ENCODE peak calls at places on chromosomes 2 and 18, in five cellular contexts. D, W, Y, J and L are unnamed samples.

GRCh38 chr2:75276093-75277055 is 77.1 kb upstream of the TACR1 start:
- DNase-seq in D (no peak), Y (peak; percentile 84), J (no peak), W (peak; percentile 86), L (no peak)

GRCh38 chr2:233049194-233049761 is 10.9 kb upstream of the INPP5D start:
- DNase-seq in D (no peak), Y (peak; percentile 87), W (no peak), J (no peak), L (no peak)

GRCh38 chr2:177998006-177998405 is 74.6 kb downstream of the PDE11A start:
- DNase-seq in W (peak; percentile 83), Y (no peak), D (no peak), J (no peak), L (no peak)

GRCh38 chr2:132668986-132669853 is 785 bp downstream of the LYPD1 start:
- DNase-seq in D (no peak), J (no peak), Y (peak; percentile 46), W (peak; percentile 28), L (peak; percentile 72)

GRCh38 chr2:133421516-133422324 is 146.5 kb downstream of the NCKAP5 start:
- DNase-seq in J (no peak), D (no peak), Y (no peak), W (peak; percentile 40), L (peak; percentile 51)

GRCh38 chr2:174176898-174177297 is 71.4 kb downstream of the OLA1 start:
- DNase-seq in J (no peak), W (peak; percentile 63), Y (peak; percentile 48), D (no peak), L (no peak)

GRCh38 chr2:120257522-120257921 is 4.9 kb downstream of the RALB start:
- DNase-seq in D (no peak), J (peak; percentile 23), W (no peak), Y (peak; percentile 21), L (no peak)

GRCh38 chr2:3785890-3786273 is 82.5 kb downstream of the DCDC2C start:
- DNase-seq in Y (no peak), D (no peak), W (peak; percentile 26), J (no peak), L (no peak)

GRCh38 chr2:54454922-54455583 is 1.1 kb upstream of the SPTBN1 start:
- DNase-seq in D (no peak), W (no peak), Y (peak; percentile 31), J (peak; percentile 51), L (peak; percentile 31)

GRCh38 chr2:138948070-138948539 is 167.9 kb upstream of the NXPH2 start:
- DNase-seq in D (peak; percentile 97), J (no peak), Y (peak; percentile 99), W (peak; percentile 93), L (no peak)

GRCh38 chr2:110838657-110839357 is 106.4 kb downstream of the ACOXL start:
- DNase-seq in J (no peak), D (no peak), Y (no peak), W (no peak), L (no peak)

GRCh38 chr2:56130463-56131070 is 53.2 kb upstream of the CCDC85A start:
- DNase-seq in W (peak; percentile 76), Y (peak; percentile 68), D (peak; percentile 33), J (peak; percentile 28), L (peak; percentile 58)

GRCh38 chr2:43460611-43461396 is 135.0 kb downstream of the THADA start:
- DNase-seq in D (no peak), J (no peak), Y (no peak), W (peak; percentile 52), L (no peak)
- H3K9ac ChIP-seq in D (no peak overlapping the region), J (peak overlapping the region; percentile 29), Y (no peak overlapping the region), W (no peak overlapping the region), L (no peak overlapping the region)

DNA sequence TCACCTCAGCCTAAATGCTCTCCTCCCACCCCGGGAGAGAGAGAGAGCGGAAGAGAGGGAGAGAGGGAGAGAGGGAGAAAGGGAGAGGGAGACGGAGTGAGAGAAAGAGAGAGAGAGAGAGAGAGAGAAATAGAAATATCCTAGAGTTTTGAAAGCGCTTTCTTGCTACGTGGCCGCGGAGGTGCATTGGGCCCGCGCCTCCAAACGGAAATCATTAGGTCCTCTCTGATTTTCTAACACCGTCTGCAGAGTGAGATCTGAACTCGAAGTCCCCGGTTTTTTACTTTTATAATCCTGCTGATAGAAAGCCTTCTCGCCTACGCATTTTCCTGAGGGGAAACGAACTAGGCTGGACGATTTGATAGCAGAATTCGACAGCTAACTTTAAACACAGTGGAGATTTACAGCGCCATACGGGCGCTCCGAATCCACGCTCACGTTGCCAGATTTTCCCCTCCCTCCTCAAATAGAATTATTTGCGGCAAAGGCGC is 912 bp upstream of the EVX2 start:
- DNase-seq in D (no peak), Y (no peak), W (peak; percentile 50), J (no peak), L (no peak)
- TF ChIP-seq EZH2 in D (no peak), Y (no peak), W (peak; percentile 96), J (no peak), L (peak; percentile 57)

DNA sequence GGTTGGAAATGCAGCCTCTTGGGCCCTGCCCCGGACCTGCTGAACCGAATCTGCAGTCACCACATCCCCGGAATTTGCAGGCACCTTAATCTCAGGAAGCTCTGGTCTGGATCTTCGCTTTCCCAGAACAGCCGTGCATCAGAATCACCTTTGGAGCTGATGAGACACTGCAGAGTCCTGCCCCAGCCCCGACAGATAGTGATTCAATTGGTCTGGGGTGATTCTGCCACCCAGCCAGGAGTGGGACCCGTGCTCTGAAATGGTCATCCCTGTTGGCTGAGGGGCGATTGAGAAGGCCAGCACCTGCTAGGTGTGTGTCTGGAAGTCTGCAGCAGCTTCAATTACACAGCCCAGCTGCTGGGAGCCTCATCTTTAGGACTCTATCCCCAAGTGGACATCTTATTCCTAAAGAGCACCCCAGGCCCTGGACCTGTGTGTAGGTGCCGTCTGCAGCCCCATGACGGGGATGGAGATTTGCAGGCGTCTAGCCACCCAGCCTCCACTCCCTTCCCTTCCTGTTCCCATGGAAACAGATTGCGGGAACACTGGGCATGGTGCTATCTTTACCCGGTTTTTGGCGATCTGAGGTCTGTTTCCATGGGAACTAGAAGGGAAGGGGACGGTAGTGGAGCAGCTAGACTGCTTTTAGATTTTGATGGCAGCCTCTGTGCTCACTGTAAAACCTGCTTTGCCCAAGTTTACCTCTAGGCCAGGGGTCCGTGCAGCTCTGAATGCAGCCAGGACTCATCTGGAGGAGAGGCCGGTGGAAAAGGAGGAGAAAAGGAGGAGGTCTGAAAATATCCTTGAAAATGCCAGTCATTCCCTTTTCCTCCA is 156.1 kb downstream of the LDLRAD4 start:
- DNase-seq in Y (no peak), D (no peak), J (no peak), W (no peak), L (no peak)
- TF ChIP-seq EZH2phosphoT487 in Y (no peak), D (no peak), J (no peak), W (no peak), L (no peak)

DNA sequence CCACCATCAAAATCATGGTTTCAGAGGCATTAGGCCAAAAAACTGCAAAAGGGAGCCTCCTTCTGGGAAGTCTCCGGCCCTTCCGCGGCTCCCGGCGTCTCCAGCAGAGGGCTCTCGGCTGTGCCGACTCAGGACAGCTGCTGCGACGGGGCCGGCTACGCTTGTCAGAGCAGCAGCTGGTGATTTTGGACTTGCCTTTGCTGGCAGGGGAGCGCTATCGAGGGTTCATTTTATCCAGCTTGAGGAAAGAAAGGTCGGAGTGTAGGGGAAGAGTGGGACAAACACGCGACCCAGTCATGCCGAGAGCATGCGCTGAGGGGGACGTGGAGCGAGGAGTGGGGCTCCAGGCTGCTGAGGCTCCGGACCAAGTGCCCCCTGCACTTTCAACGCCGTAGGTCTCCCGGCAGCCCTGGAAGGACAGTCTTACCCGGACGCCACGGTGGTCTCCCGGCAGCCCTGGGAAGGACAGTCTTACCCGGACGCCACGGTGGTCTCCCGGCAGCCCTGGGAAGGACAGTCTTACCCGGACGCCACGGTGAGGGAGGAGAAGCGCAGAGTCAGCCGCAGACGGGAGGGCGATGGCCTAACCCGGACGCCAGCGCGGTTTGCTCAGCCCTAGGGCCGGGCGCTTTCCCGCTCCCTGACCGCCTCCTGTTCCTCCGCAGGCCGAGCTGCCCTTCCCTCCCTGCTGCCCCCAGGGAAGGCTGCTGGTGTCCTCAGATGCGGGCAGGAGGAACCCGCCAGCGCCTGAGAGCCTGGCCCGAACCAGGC is 21.7 kb downstream of the DDX18 start:
- DNase-seq in Y (peak; percentile 35), W (peak; percentile 96), D (no peak), J (no peak), L (peak; percentile 85)
- H3K9ac ChIP-seq in Y (no peak overlapping the region), W (peak overlapping the region; percentile 36), D (no peak overlapping the region), J (no peak overlapping the region), L (no peak overlapping the region)

GRCh38 chr18:9708882-9709877 is 1.1 kb downstream of the RAB31 start:
- DNase-seq in D (no peak), Y (no peak), W (peak; percentile 62), J (peak; percentile 27), L (peak; percentile 65)
- TF ChIP-seq EZH2 in D (no peak), Y (no peak), W (no peak), J (no peak), L (peak; percentile 98)

DNA sequence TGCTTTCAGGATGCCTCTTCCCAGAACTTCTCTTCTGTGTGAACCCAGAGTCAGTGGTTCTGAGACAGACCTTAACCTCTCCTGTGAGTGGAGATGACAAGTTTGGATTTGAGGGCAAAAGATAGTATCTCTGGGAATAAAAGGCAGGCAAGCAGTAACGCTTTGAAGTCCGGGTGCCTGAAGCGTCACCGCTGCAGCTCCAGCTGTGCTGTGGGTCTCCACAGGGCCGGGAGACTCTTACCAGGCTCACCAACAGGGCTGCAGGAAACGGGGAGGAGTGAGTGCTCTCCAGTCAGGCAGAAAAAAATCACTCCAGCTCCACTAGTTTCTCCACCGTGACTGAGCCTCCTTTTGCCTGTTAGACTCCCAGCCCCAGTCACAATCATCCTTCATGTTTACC is 79.7 kb upstream of the MAP4K4 start:
- DNase-seq in J (no peak), D (no peak), Y (no peak), W (no peak), L (peak; percentile 26)
- TF ChIP-seq EZH2phosphoT487 in J (no peak), D (no peak), Y (no peak), W (no peak), L (no peak)

DNA sequence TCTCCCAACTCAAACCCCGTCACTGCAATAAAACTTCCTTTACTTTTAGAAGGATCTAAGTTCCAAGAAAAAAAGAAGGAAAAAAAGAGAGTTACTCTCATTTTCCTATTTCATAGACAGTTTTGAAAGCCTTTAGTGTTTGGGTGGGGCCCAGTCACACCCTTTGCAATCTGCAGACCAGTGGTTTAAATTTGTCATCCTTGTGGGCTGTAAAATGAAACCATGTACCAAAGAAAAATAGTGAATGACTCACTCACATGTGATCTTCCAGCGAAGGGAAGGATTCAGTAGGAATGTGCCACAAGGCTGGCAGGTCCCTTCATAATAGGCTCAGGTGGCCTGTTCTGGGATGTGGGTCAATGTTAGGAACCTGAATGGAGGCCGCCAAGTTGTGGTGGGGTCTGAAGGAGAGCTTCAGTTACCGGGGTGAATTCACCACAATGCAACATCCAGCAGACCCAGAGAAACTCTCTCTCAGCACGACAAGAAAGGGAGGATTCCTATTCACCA is 28.3 kb downstream of the ANXA4 start:
- DNase-seq in J (peak; percentile 19), Y (peak; percentile 94), W (peak; percentile 94), D (peak; percentile 87), L (no peak)
- H3K9ac ChIP-seq in J (no peak overlapping the region), Y (peak overlapping the region; percentile 57), W (peak overlapping the region; percentile 77), D (peak overlapping the region; percentile 44), L (no peak overlapping the region)

GRCh38 chr2:42046819-42047487 is 868 bp upstream of the PKDCC start:
- DNase-seq in J (no peak), D (no peak), W (peak; percentile 23), Y (no peak), L (peak; percentile 97)
- TF ChIP-seq EZH2 in J (no peak), D (no peak), W (no peak), Y (peak; percentile 46), L (no peak)